ENCODE peak calls at places on chromosomes 4 and X, in ten cellular contexts. One of them, this sample, is unnamed.

GRCh38 chrX:17475820-17476219 is 100.8 kb downstream of the NHS start:
- DNase-seq in choroid plexus epithelial cell: no peak
- DNase-seq in activated CD4-positive, alpha-beta T cell treated with anti-CD3 and anti-CD28 coated beads for 36 hours: no peak
- DNase-seq in cardiac fibroblast: peak; percentile 36
- DNase-seq in stromal cell of bone marrow: no peak
- DNase-seq in NCI-H446 treated with DMSO at 0.1 percent for 48 hours: no peak
- DNase-seq in T-helper 9 cell: no peak
- DNase-seq in ELF-1: no peak
- DNase-seq in head of caudate nucleus: no peak
- DNase-seq in Ammon's horn: no peak
- DNase-seq in this sample: no peak

GRCh38 chr4:158079661-158080060 is 93.2 kb downstream of the GASK1B start:
- DNase-seq in Ammon's horn: no peak
- DNase-seq in stromal cell of bone marrow: no peak
- DNase-seq in cardiac fibroblast: no peak
- DNase-seq in NCI-H446 treated with DMSO at 0.1 percent for 48 hours: no peak
- DNase-seq in T-helper 9 cell: no peak
- DNase-seq in activated CD4-positive, alpha-beta T cell treated with anti-CD3 and anti-CD28 coated beads for 36 hours: no peak
- DNase-seq in choroid plexus epithelial cell: no peak
- DNase-seq in head of caudate nucleus: no peak
- DNase-seq in ELF-1: no peak
- DNase-seq in this sample: no peak

GRCh38 chr4:175469519-175469918 is 342.5 kb downstream of the GPM6A start:
- DNase-seq in Ammon's horn: no peak
- DNase-seq in NCI-H446 treated with DMSO at 0.1 percent for 48 hours: no peak
- DNase-seq in choroid plexus epithelial cell: peak; percentile 34
- DNase-seq in ELF-1: peak; percentile 74
- DNase-seq in stromal cell of bone marrow: no peak
- DNase-seq in T-helper 9 cell: no peak
- DNase-seq in cardiac fibroblast: no peak
- DNase-seq in activated CD4-positive, alpha-beta T cell treated with anti-CD3 and anti-CD28 coated beads for 36 hours: no peak
- DNase-seq in head of caudate nucleus: no peak
- DNase-seq in this sample: no peak

GRCh38 chr4:104625706-104626105 is 131.0 kb upstream of the CXXC4 start:
- DNase-seq in NCI-H446 treated with DMSO at 0.1 percent for 48 hours: no peak
- DNase-seq in choroid plexus epithelial cell: no peak
- DNase-seq in activated CD4-positive, alpha-beta T cell treated with anti-CD3 and anti-CD28 coated beads for 36 hours: no peak
- DNase-seq in stromal cell of bone marrow: no peak
- DNase-seq in head of caudate nucleus: no peak
- DNase-seq in ELF-1: no peak
- DNase-seq in Ammon's horn: no peak
- DNase-seq in cardiac fibroblast: no peak
- DNase-seq in T-helper 9 cell: no peak
- DNase-seq in this sample: no peak

GRCh38 chr4:56575820-56576429 is 70.3 kb downstream of the ARL9 start:
- DNase-seq in stromal cell of bone marrow: peak; percentile 33
- DNase-seq in T-helper 9 cell: no peak
- DNase-seq in ELF-1: no peak
- DNase-seq in NCI-H446 treated with DMSO at 0.1 percent for 48 hours: no peak
- DNase-seq in Ammon's horn: peak; percentile 21
- DNase-seq in activated CD4-positive, alpha-beta T cell treated with anti-CD3 and anti-CD28 coated beads for 36 hours: no peak
- DNase-seq in cardiac fibroblast: peak; percentile 67
- DNase-seq in choroid plexus epithelial cell: peak; percentile 82
- DNase-seq in head of caudate nucleus: no peak
- DNase-seq in this sample: no peak

GRCh38 chr4:13577660-13578059 is 33.4 kb upstream of the NKX3-2 start:
- DNase-seq in activated CD4-positive, alpha-beta T cell treated with anti-CD3 and anti-CD28 coated beads for 36 hours: no peak
- DNase-seq in Ammon's horn: no peak
- DNase-seq in choroid plexus epithelial cell: no peak
- DNase-seq in ELF-1: no peak
- DNase-seq in NCI-H446 treated with DMSO at 0.1 percent for 48 hours: no peak
- DNase-seq in cardiac fibroblast: no peak
- DNase-seq in head of caudate nucleus: no peak
- DNase-seq in T-helper 9 cell: no peak
- DNase-seq in stromal cell of bone marrow: no peak
- DNase-seq in this sample: no peak

GRCh38 chr4:37697566-37697965 is 11.4 kb upstream of the RELL1 start:
- DNase-seq in choroid plexus epithelial cell: no peak
- DNase-seq in T-helper 9 cell: no peak
- DNase-seq in activated CD4-positive, alpha-beta T cell treated with anti-CD3 and anti-CD28 coated beads for 36 hours: no peak
- DNase-seq in ELF-1: no peak
- DNase-seq in head of caudate nucleus: no peak
- DNase-seq in stromal cell of bone marrow: no peak
- DNase-seq in NCI-H446 treated with DMSO at 0.1 percent for 48 hours: no peak
- DNase-seq in cardiac fibroblast: no peak
- DNase-seq in Ammon's horn: no peak
- DNase-seq in this sample: no peak

GRCh38 chr4:55214172-55214571 is 88.8 kb upstream of the KDR start:
- DNase-seq in choroid plexus epithelial cell: no peak
- DNase-seq in cardiac fibroblast: peak; percentile 9
- DNase-seq in T-helper 9 cell: no peak
- DNase-seq in Ammon's horn: no peak
- DNase-seq in head of caudate nucleus: no peak
- DNase-seq in activated CD4-positive, alpha-beta T cell treated with anti-CD3 and anti-CD28 coated beads for 36 hours: no peak
- DNase-seq in stromal cell of bone marrow: no peak
- DNase-seq in ELF-1: peak; percentile 21
- DNase-seq in NCI-H446 treated with DMSO at 0.1 percent for 48 hours: no peak
- DNase-seq in this sample: no peak

GRCh38 chr4:107931775-107932321 is 499 bp downstream of the CYP2U1 start:
- DNase-seq in NCI-H446 treated with DMSO at 0.1 percent for 48 hours: no peak
- DNase-seq in T-helper 9 cell: peak; percentile 6
- DNase-seq in head of caudate nucleus: peak; percentile 38
- DNase-seq in ELF-1: no peak
- DNase-seq in stromal cell of bone marrow: no peak
- DNase-seq in cardiac fibroblast: no peak
- DNase-seq in Ammon's horn: peak; percentile 39
- DNase-seq in choroid plexus epithelial cell: no peak
- DNase-seq in activated CD4-positive, alpha-beta T cell treated with anti-CD3 and anti-CD28 coated beads for 36 hours: peak; percentile 52
- DNase-seq in this sample: peak; percentile 42

GRCh38 chrX:66074920-66075879 is 35.3 kb upstream of the VSIG4 start:
- DNase-seq in T-helper 9 cell: peak; percentile 8
- DNase-seq in stromal cell of bone marrow: no peak
- DNase-seq in choroid plexus epithelial cell: no peak
- DNase-seq in ELF-1: no peak
- DNase-seq in NCI-H446 treated with DMSO at 0.1 percent for 48 hours: no peak
- DNase-seq in Ammon's horn: peak; percentile 53
- DNase-seq in head of caudate nucleus: peak; percentile 12
- DNase-seq in cardiac fibroblast: no peak
- DNase-seq in activated CD4-positive, alpha-beta T cell treated with anti-CD3 and anti-CD28 coated beads for 36 hours: peak; percentile 66
- DNase-seq in this sample: no peak

GRCh38 chr4:25174674-25175073 is 14.4 kb upstream of the SEPSECS start:
- DNase-seq in ELF-1: peak; percentile 49
- DNase-seq in T-helper 9 cell: no peak
- DNase-seq in head of caudate nucleus: no peak
- DNase-seq in cardiac fibroblast: no peak
- DNase-seq in Ammon's horn: no peak
- DNase-seq in stromal cell of bone marrow: no peak
- DNase-seq in activated CD4-positive, alpha-beta T cell treated with anti-CD3 and anti-CD28 coated beads for 36 hours: no peak
- DNase-seq in NCI-H446 treated with DMSO at 0.1 percent for 48 hours: no peak
- DNase-seq in choroid plexus epithelial cell: no peak
- DNase-seq in this sample: no peak

GRCh38 chr4:56681158-56681848 is at the start of gene HOPX:
- DNase-seq in cardiac fibroblast: peak; percentile 52
- DNase-seq in T-helper 9 cell: peak; percentile 1
- DNase-seq in head of caudate nucleus: no peak
- DNase-seq in ELF-1: peak; percentile 62
- DNase-seq in NCI-H446 treated with DMSO at 0.1 percent for 48 hours: no peak
- DNase-seq in stromal cell of bone marrow: no peak
- DNase-seq in activated CD4-positive, alpha-beta T cell treated with anti-CD3 and anti-CD28 coated beads for 36 hours: peak; percentile 90
- DNase-seq in choroid plexus epithelial cell: no peak
- DNase-seq in Ammon's horn: peak; percentile 35
- DNase-seq in this sample: no peak

GRCh38 chr4:20305976-20306375 is 54.3 kb downstream of the SLIT2 start:
- DNase-seq in activated CD4-positive, alpha-beta T cell treated with anti-CD3 and anti-CD28 coated beads for 36 hours: no peak
- DNase-seq in choroid plexus epithelial cell: peak; percentile 77
- DNase-seq in ELF-1: no peak
- DNase-seq in Ammon's horn: peak; percentile 61
- DNase-seq in stromal cell of bone marrow: no peak
- DNase-seq in T-helper 9 cell: no peak
- DNase-seq in NCI-H446 treated with DMSO at 0.1 percent for 48 hours: no peak
- DNase-seq in head of caudate nucleus: peak; percentile 63
- DNase-seq in cardiac fibroblast: peak; percentile 64
- DNase-seq in this sample: no peak

GRCh38 chrX:12970691-12971202 is 4.2 kb upstream of the TMSB4X start:
- DNase-seq in activated CD4-positive, alpha-beta T cell treated with anti-CD3 and anti-CD28 coated beads for 36 hours: peak; percentile 67
- DNase-seq in head of caudate nucleus: peak; percentile 55
- DNase-seq in ELF-1: peak; percentile 74
- DNase-seq in cardiac fibroblast: peak; percentile 81
- DNase-seq in stromal cell of bone marrow: peak; percentile 48
- DNase-seq in T-helper 9 cell: no peak
- DNase-seq in Ammon's horn: peak; percentile 80
- DNase-seq in NCI-H446 treated with DMSO at 0.1 percent for 48 hours: peak; percentile 52
- DNase-seq in choroid plexus epithelial cell: peak; percentile 79
- DNase-seq in this sample: peak; percentile 24

GRCh38 chrX:140572724-140573123 is 67.9 kb upstream of the SOX3 start:
- DNase-seq in Ammon's horn: peak; percentile 46
- DNase-seq in activated CD4-positive, alpha-beta T cell treated with anti-CD3 and anti-CD28 coated beads for 36 hours: peak; percentile 47
- DNase-seq in ELF-1: peak; percentile 60
- DNase-seq in cardiac fibroblast: peak; percentile 24
- DNase-seq in head of caudate nucleus: peak; percentile 57
- DNase-seq in T-helper 9 cell: no peak
- DNase-seq in choroid plexus epithelial cell: peak; percentile 16
- DNase-seq in stromal cell of bone marrow: peak; percentile 4
- DNase-seq in NCI-H446 treated with DMSO at 0.1 percent for 48 hours: no peak
- DNase-seq in this sample: no peak

GRCh38 chr4:74874785-74875367 is 58.0 kb upstream of the PARM1 start:
- DNase-seq in choroid plexus epithelial cell: peak; percentile 92
- DNase-seq in NCI-H446 treated with DMSO at 0.1 percent for 48 hours: peak; percentile 73
- DNase-seq in cardiac fibroblast: peak; percentile 90
- DNase-seq in T-helper 9 cell: no peak
- DNase-seq in ELF-1: peak; percentile 39
- DNase-seq in Ammon's horn: peak; percentile 95
- DNase-seq in head of caudate nucleus: peak; percentile 76
- DNase-seq in activated CD4-positive, alpha-beta T cell treated with anti-CD3 and anti-CD28 coated beads for 36 hours: peak; percentile 16
- DNase-seq in stromal cell of bone marrow: peak; percentile 62
- DNase-seq in this sample: peak; percentile 19

GRCh38 chrX:63128509-63128908 is 222.6 kb downstream of the SPIN4 start:
- DNase-seq in NCI-H446 treated with DMSO at 0.1 percent for 48 hours: no peak
- DNase-seq in Ammon's horn: peak; percentile 2
- DNase-seq in cardiac fibroblast: peak; percentile 0
- DNase-seq in ELF-1: no peak
- DNase-seq in head of caudate nucleus: peak; percentile 5
- DNase-seq in activated CD4-positive, alpha-beta T cell treated with anti-CD3 and anti-CD28 coated beads for 36 hours: peak; percentile 43
- DNase-seq in T-helper 9 cell: no peak
- DNase-seq in stromal cell of bone marrow: peak; percentile 1
- DNase-seq in choroid plexus epithelial cell: peak; percentile 28
- DNase-seq in this sample: no peak

GRCh38 chr4:153156263-153156662 is 48.0 kb upstream of the TRIM2 start:
- DNase-seq in Ammon's horn: no peak
- DNase-seq in cardiac fibroblast: no peak
- DNase-seq in NCI-H446 treated with DMSO at 0.1 percent for 48 hours: no peak
- DNase-seq in stromal cell of bone marrow: no peak
- DNase-seq in head of caudate nucleus: no peak
- DNase-seq in ELF-1: no peak
- DNase-seq in activated CD4-positive, alpha-beta T cell treated with anti-CD3 and anti-CD28 coated beads for 36 hours: peak; percentile 66
- DNase-seq in choroid plexus epithelial cell: peak; percentile 10
- DNase-seq in T-helper 9 cell: peak; percentile 10
- DNase-seq in this sample: no peak

GRCh38 chrX:19342331-19342906 is 1.3 kb upstream of the PDHA1 start:
- DNase-seq in T-helper 9 cell: no peak
- DNase-seq in activated CD4-positive, alpha-beta T cell treated with anti-CD3 and anti-CD28 coated beads for 36 hours: no peak
- DNase-seq in Ammon's horn: no peak
- DNase-seq in choroid plexus epithelial cell: peak; percentile 62
- DNase-seq in cardiac fibroblast: peak; percentile 14
- DNase-seq in NCI-H446 treated with DMSO at 0.1 percent for 48 hours: no peak
- DNase-seq in ELF-1: no peak
- DNase-seq in head of caudate nucleus: no peak
- DNase-seq in stromal cell of bone marrow: no peak
- DNase-seq in this sample: no peak

GRCh38 chr4:74451214-74451661 is 6.3 kb downstream of the AREG start:
- DNase-seq in ELF-1: no peak
- DNase-seq in activated CD4-positive, alpha-beta T cell treated with anti-CD3 and anti-CD28 coated beads for 36 hours: no peak
- DNase-seq in T-helper 9 cell: no peak
- DNase-seq in Ammon's horn: no peak
- DNase-seq in cardiac fibroblast: peak; percentile 69
- DNase-seq in head of caudate nucleus: no peak
- DNase-seq in stromal cell of bone marrow: peak; percentile 34
- DNase-seq in choroid plexus epithelial cell: peak; percentile 79
- DNase-seq in NCI-H446 treated with DMSO at 0.1 percent for 48 hours: no peak
- DNase-seq in this sample: no peak

GRCh38 chrX:96387801-96388200 is 296.8 kb upstream of the DIAPH2 start:
- DNase-seq in stromal cell of bone marrow: no peak
- DNase-seq in activated CD4-positive, alpha-beta T cell treated with anti-CD3 and anti-CD28 coated beads for 36 hours: no peak
- DNase-seq in T-helper 9 cell: no peak
- DNase-seq in NCI-H446 treated with DMSO at 0.1 percent for 48 hours: no peak
- DNase-seq in head of caudate nucleus: no peak
- DNase-seq in choroid plexus epithelial cell: peak; percentile 20
- DNase-seq in Ammon's horn: no peak
- DNase-seq in ELF-1: no peak
- DNase-seq in cardiac fibroblast: no peak
- DNase-seq in this sample: no peak

GRCh38 chr4:42643685-42644084 is 13.2 kb downstream of the ATP8A1 start:
- DNase-seq in T-helper 9 cell: no peak
- DNase-seq in NCI-H446 treated with DMSO at 0.1 percent for 48 hours: no peak
- DNase-seq in Ammon's horn: no peak
- DNase-seq in stromal cell of bone marrow: no peak
- DNase-seq in cardiac fibroblast: no peak
- DNase-seq in choroid plexus epithelial cell: no peak
- DNase-seq in activated CD4-positive, alpha-beta T cell treated with anti-CD3 and anti-CD28 coated beads for 36 hours: no peak
- DNase-seq in ELF-1: no peak
- DNase-seq in head of caudate nucleus: no peak
- DNase-seq in this sample: no peak

GRCh38 chr4:169440446-169440845 is 169.7 kb upstream of the SH3RF1 start:
- DNase-seq in choroid plexus epithelial cell: peak; percentile 55
- DNase-seq in NCI-H446 treated with DMSO at 0.1 percent for 48 hours: no peak
- DNase-seq in activated CD4-positive, alpha-beta T cell treated with anti-CD3 and anti-CD28 coated beads for 36 hours: no peak
- DNase-seq in T-helper 9 cell: no peak
- DNase-seq in cardiac fibroblast: no peak
- DNase-seq in Ammon's horn: peak; percentile 45
- DNase-seq in head of caudate nucleus: no peak
- DNase-seq in stromal cell of bone marrow: no peak
- DNase-seq in ELF-1: no peak
- DNase-seq in this sample: no peak

GRCh38 chr4:113327513-113327912 is 278.1 kb downstream of the ANK2 start:
- DNase-seq in choroid plexus epithelial cell: peak; percentile 5
- DNase-seq in NCI-H446 treated with DMSO at 0.1 percent for 48 hours: no peak
- DNase-seq in stromal cell of bone marrow: peak; percentile 54
- DNase-seq in T-helper 9 cell: no peak
- DNase-seq in ELF-1: no peak
- DNase-seq in Ammon's horn: peak; percentile 27
- DNase-seq in head of caudate nucleus: no peak
- DNase-seq in activated CD4-positive, alpha-beta T cell treated with anti-CD3 and anti-CD28 coated beads for 36 hours: no peak
- DNase-seq in cardiac fibroblast: peak; percentile 16
- DNase-seq in this sample: no peak

GRCh38 chr4:16007471-16008095 is 44.6 kb upstream of the FGFBP2 start:
- DNase-seq in NCI-H446 treated with DMSO at 0.1 percent for 48 hours: no peak
- DNase-seq in ELF-1: no peak
- DNase-seq in Ammon's horn: no peak
- DNase-seq in head of caudate nucleus: no peak
- DNase-seq in choroid plexus epithelial cell: no peak
- DNase-seq in cardiac fibroblast: no peak
- DNase-seq in stromal cell of bone marrow: no peak
- DNase-seq in T-helper 9 cell: no peak
- DNase-seq in activated CD4-positive, alpha-beta T cell treated with anti-CD3 and anti-CD28 coated beads for 36 hours: no peak
- DNase-seq in this sample: no peak

GRCh38 chr4:47907247-47907646 is 7.1 kb downstream of the NFXL1 start:
- DNase-seq in Ammon's horn: no peak
- DNase-seq in ELF-1: no peak
- DNase-seq in cardiac fibroblast: peak; percentile 9
- DNase-seq in stromal cell of bone marrow: no peak
- DNase-seq in choroid plexus epithelial cell: peak; percentile 26
- DNase-seq in activated CD4-positive, alpha-beta T cell treated with anti-CD3 and anti-CD28 coated beads for 36 hours: no peak
- DNase-seq in NCI-H446 treated with DMSO at 0.1 percent for 48 hours: no peak
- DNase-seq in head of caudate nucleus: no peak
- DNase-seq in T-helper 9 cell: no peak
- DNase-seq in this sample: no peak

GRCh38 chrX:148193759-148194158 is 212.6 kb downstream of the FMR1NB start:
- DNase-seq in stromal cell of bone marrow: no peak
- DNase-seq in Ammon's horn: no peak
- DNase-seq in choroid plexus epithelial cell: no peak
- DNase-seq in NCI-H446 treated with DMSO at 0.1 percent for 48 hours: no peak
- DNase-seq in T-helper 9 cell: no peak
- DNase-seq in activated CD4-positive, alpha-beta T cell treated with anti-CD3 and anti-CD28 coated beads for 36 hours: no peak
- DNase-seq in head of caudate nucleus: no peak
- DNase-seq in ELF-1: no peak
- DNase-seq in cardiac fibroblast: no peak
- DNase-seq in this sample: no peak

GRCh38 chr4:144648042-144648441 is 2.1 kb downstream of the HHIP start:
- DNase-seq in Ammon's horn: peak; percentile 75
- DNase-seq in cardiac fibroblast: no peak
- DNase-seq in activated CD4-positive, alpha-beta T cell treated with anti-CD3 and anti-CD28 coated beads for 36 hours: no peak
- DNase-seq in T-helper 9 cell: no peak
- DNase-seq in NCI-H446 treated with DMSO at 0.1 percent for 48 hours: no peak
- DNase-seq in ELF-1: no peak
- DNase-seq in choroid plexus epithelial cell: peak; percentile 17
- DNase-seq in head of caudate nucleus: peak; percentile 26
- DNase-seq in stromal cell of bone marrow: no peak
- DNase-seq in this sample: no peak